ENCODE peak calls at places on chromosomes 4 and X, in nine cellular contexts. F, M, E, H, K, C, U, P and Q are unnamed samples.

GRCh38 chr4:31106419-31106818 is 386.2 kb downstream of the PCDH7 start:
- DNase-seq in K (no peak), U (no peak), F (no peak), P (no peak), C (no peak), M (no peak), H (no peak), E (no peak), Q (no peak)

GRCh38 chrX:67570839-67571238 is 27.0 kb downstream of the AR start:
- DNase-seq in M (no peak), F (no peak), H (no peak), P (no peak), E (no peak), C (no peak), U (no peak), K (no peak), Q (no peak)

GRCh38 chrX:133544105-133544504 is 128.8 kb upstream of the GPC4 start:
- DNase-seq in K (no peak), E (no peak), H (peak), M (peak), U (no peak), P (peak), C (no peak), F (peak), Q (no peak)

GRCh38 chrX:55107911-55108310 is 19.1 kb downstream of the PAGE2 start:
- DNase-seq in M (no peak), U (no peak), E (no peak), K (no peak), C (no peak), P (no peak), H (no peak), F (no peak), Q (no peak)

GRCh38 chr4:111678466-111678865 is 466.8 kb upstream of the FAM241A start:
- DNase-seq in E (no peak), P (no peak), H (peak), C (no peak), U (no peak), M (peak), K (peak), F (peak), Q (no peak)

GRCh38 chr4:22556411-22556969 is 40.6 kb upstream of the ADGRA3 start:
- DNase-seq in H (no peak), E (no peak), U (no peak), C (no peak), M (no peak), P (no peak), F (no peak), K (no peak), Q (no peak)

GRCh38 chr4:3268395-3269104 is 19.6 kb downstream of the MSANTD1 start:
- DNase-seq in C (no peak), E (no peak), M (no peak), H (no peak), U (no peak), P (no peak), K (no peak), F (no peak), Q (no peak)

GRCh38 chr4:88745175-88745574 is 47.5 kb upstream of the NAP1L5 start:
- DNase-seq in U (no peak), E (no peak), P (no peak), C (no peak), M (no peak), F (no peak), H (no peak), K (no peak), Q (no peak)

GRCh38 chr4:58587856-58588255 is 1477.7 kb upstream of the IGFBP7 start:
- DNase-seq in P (peak), F (no peak), E (no peak), C (no peak), K (no peak), M (no peak), H (no peak), U (no peak), Q (no peak)

GRCh38 chr4:5162909-5163508 is 111.7 kb downstream of the STK32B start:
- DNase-seq in C (no peak), E (no peak), F (no peak), H (no peak), P (no peak), U (no peak), M (no peak), K (no peak), Q (no peak)

GRCh38 chrX:73850124-73851013 is 287.4 kb downstream of the CHIC1 start:
- DNase-seq in K (no peak), H (peak), U (no peak), F (no peak), P (peak), E (no peak), M (peak), C (no peak), Q (no peak)
- TF ChIP-seq CTCF in K (peak), H (no peak), U (no peak), F (peak), P (peak), E (peak), M (peak), C (peak), Q (peak)

GRCh38 chrX:46574337-46574940 is 874 bp downstream of the CHST7 start:
- DNase-seq in K (no peak), M (no peak), E (peak), P (peak), H (no peak), F (no peak), C (no peak), U (no peak), Q (peak)
- TF ChIP-seq CTCF in K (no peak), M (no peak), E (peak), P (no peak), H (no peak), F (no peak), C (no peak), U (no peak), Q (no peak)

GRCh38 chrX:51955200-51955599 is 61.8 kb downstream of the MAGED1 start:
- DNase-seq in F (no peak), C (no peak), U (no peak), E (no peak), H (no peak), P (no peak), M (no peak), K (no peak), Q (no peak)

GRCh38 chrX:51956441-51956840 is 63.0 kb downstream of the MAGED1 start:
- DNase-seq in H (no peak), U (no peak), C (no peak), K (no peak), F (no peak), M (no peak), E (no peak), P (no peak), Q (no peak)

GRCh38 chrX:51954592-51954991 is 61.2 kb downstream of the MAGED1 start:
- DNase-seq in M (no peak), F (no peak), K (no peak), H (no peak), U (no peak), C (no peak), E (no peak), P (no peak), Q (no peak)
- TF ChIP-seq CTCF in M (no peak), F (no peak), K (no peak), H (no peak), U (no peak), C (no peak), E (no peak), P (no peak), Q (no peak)

GRCh38 chr4:39635023-39635422 is 3.6 kb downstream of the SMIM14 start:
- DNase-seq in M (no peak), C (no peak), P (no peak), H (no peak), K (no peak), E (no peak), F (no peak), U (no peak), Q (no peak)

GRCh38 chr4:39641451-39641850 is 2.8 kb upstream of the SMIM14 start:
- DNase-seq in U (no peak), P (no peak), M (no peak), E (no peak), C (no peak), K (no peak), F (no peak), H (no peak), Q (no peak)

GRCh38 chr4:39637572-39638357 is 900 bp downstream of the SMIM14 start:
- DNase-seq in M (peak), P (peak), E (no peak), C (peak), F (no peak), U (no peak), H (peak), K (no peak), Q (peak)

GRCh38 chr4:39636786-39637185 is 1.9 kb downstream of the SMIM14 start:
- DNase-seq in C (peak), H (no peak), M (peak), P (no peak), U (no peak), E (no peak), K (no peak), F (no peak), Q (no peak)

DNA sequence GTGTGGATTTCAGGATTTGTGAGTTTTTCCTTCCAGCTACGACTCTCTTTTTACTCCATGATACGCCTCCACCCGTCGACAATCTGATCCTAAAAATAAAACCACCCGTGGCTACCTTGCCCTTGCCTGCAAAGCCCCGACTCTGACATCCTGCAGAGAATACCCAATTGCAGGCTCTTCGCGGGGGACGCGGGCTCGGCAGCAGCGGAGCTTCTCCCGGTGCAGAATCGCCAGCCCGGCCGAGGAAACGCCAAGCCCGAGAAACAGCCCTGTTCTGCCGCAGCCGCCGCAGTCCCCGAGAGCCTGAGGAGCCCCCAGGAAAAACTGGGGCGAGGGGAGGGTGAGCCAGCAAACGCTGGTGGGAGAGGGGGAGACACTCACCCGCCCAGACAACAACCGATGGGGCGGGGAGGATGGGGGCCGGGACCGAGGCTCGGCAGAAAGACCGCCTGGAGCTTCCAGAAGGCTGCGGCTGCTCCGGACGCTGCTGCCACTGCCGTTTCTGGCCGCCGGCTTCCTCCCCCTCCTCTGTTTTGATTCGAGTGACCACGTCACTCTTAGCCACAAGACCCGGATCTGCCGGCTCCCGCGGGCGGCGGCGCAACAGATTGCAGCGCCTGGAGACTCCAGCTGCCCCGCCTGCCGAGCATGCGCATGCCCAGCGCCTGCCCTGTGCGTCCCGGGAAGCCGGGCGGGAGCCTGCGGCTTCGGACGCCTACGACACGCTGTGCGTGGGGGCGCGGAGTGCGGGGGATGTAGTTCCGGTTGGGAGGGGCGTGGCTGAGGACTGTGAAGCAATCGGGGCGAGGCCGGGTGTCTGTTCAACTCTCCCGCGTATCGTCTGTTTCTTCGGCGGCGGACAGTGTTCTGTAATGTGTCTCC is at the start of gene SMIM14:
- DNase-seq in C (peak), P (peak), F (peak), H (peak), K (peak), M (peak), E (peak), U (peak), Q (peak)
- TF ChIP-seq CTCF in C (no peak), P (no peak), F (no peak), H (no peak), K (no peak), M (no peak), E (peak), U (no peak), Q (no peak)